ENCODE peak calls at places on chromosomes 4 and X, in seven cellular contexts. One of them, this sample, is unnamed.
A peak's percentile ranks its signal among the peaks of the same experiment; 100 is the strongest.

GRCh38 chrX:42759881-42760280 is 18.1 kb downstream of the PPP1R2C start:
- DNase-seq in left lung: no peak
- DNase-seq in A549: no peak
- DNase-seq in GM13977: no peak
- DNase-seq in PC-3: no peak
- DNase-seq in osteocyte: no peak
- DNase-seq in BE2C: no peak
- DNase-seq in this sample: no peak

GRCh38 chr4:766152-766515 is 59.8 kb downstream of the CPLX1 start:
- DNase-seq in PC-3: peak; percentile 51
- DNase-seq in A549: peak; percentile 29
- DNase-seq in BE2C: no peak
- DNase-seq in left lung: no peak
- DNase-seq in GM13977: no peak
- DNase-seq in osteocyte: no peak
- DNase-seq in this sample: no peak

GRCh38 chrX:10198254-10198653 is 41.5 kb downstream of the CLCN4 start:
- DNase-seq in BE2C: no peak
- DNase-seq in GM13977: no peak
- DNase-seq in A549: no peak
- DNase-seq in osteocyte: no peak
- DNase-seq in left lung: no peak
- DNase-seq in PC-3: no peak
- DNase-seq in this sample: no peak

GRCh38 chr4:158125325-158125724 is 47.5 kb downstream of the GASK1B start:
- DNase-seq in osteocyte: no peak
- DNase-seq in left lung: no peak
- DNase-seq in BE2C: no peak
- DNase-seq in GM13977: no peak
- DNase-seq in A549: no peak
- DNase-seq in PC-3: no peak
- DNase-seq in this sample: no peak

GRCh38 chrX:66912417-66912816 is 273.5 kb upstream of the EDA2R start:
- DNase-seq in GM13977: no peak
- DNase-seq in osteocyte: no peak
- DNase-seq in BE2C: no peak
- DNase-seq in A549: no peak
- DNase-seq in left lung: no peak
- DNase-seq in PC-3: no peak
- DNase-seq in this sample: no peak

GRCh38 chr4:19999331-19999730 is 252.4 kb upstream of the SLIT2 start:
- DNase-seq in left lung: no peak
- DNase-seq in osteocyte: no peak
- DNase-seq in BE2C: no peak
- DNase-seq in GM13977: no peak
- DNase-seq in PC-3: no peak
- DNase-seq in A549: no peak
- DNase-seq in this sample: no peak

GRCh38 chr4:151522790-151523332 is 113.9 kb downstream of the FHIP1A start:
- DNase-seq in GM13977: no peak
- DNase-seq in A549: no peak
- DNase-seq in BE2C: no peak
- DNase-seq in PC-3: peak; percentile 12
- DNase-seq in osteocyte: no peak
- DNase-seq in left lung: no peak
- DNase-seq in this sample: no peak

GRCh38 chrX:65406532-65406931 is 128.1 kb downstream of the LAS1L start:
- DNase-seq in left lung: no peak
- DNase-seq in GM13977: peak; percentile 23
- DNase-seq in BE2C: no peak
- DNase-seq in osteocyte: no peak
- DNase-seq in A549: no peak
- DNase-seq in PC-3: no peak
- DNase-seq in this sample: no peak

GRCh38 chrX:54043696-54044125 is 562 bp downstream of the PHF8 start:
- DNase-seq in A549: no peak
- DNase-seq in osteocyte: peak; percentile 88
- DNase-seq in left lung: peak; percentile 50
- DNase-seq in PC-3: peak; percentile 33
- DNase-seq in BE2C: no peak
- DNase-seq in GM13977: peak; percentile 28
- DNase-seq in this sample: no peak

GRCh38 chr4:91621446-91621845 is 682.3 kb upstream of the GRID2 start:
- DNase-seq in PC-3: peak; percentile 36
- DNase-seq in BE2C: no peak
- DNase-seq in left lung: no peak
- DNase-seq in GM13977: no peak
- DNase-seq in A549: no peak
- DNase-seq in osteocyte: no peak
- DNase-seq in this sample: no peak

GRCh38 chrX:79366888-79367749 is at the start of gene ITM2A:
- DNase-seq in A549: no peak
- DNase-seq in GM13977: peak; percentile 23
- DNase-seq in PC-3: no peak
- DNase-seq in osteocyte: no peak
- DNase-seq in BE2C: peak; percentile 9
- DNase-seq in left lung: peak; percentile 34
- DNase-seq in this sample: no peak

GRCh38 chr4:109434007-109434792 is 585 bp downstream of the SEC24B start:
- DNase-seq in PC-3: peak; percentile 21
- DNase-seq in BE2C: peak; percentile 42
- DNase-seq in left lung: peak; percentile 52
- DNase-seq in A549: peak; percentile 2
- DNase-seq in osteocyte: no peak
- DNase-seq in GM13977: peak; percentile 17
- DNase-seq in this sample: no peak

GRCh38 chr4:85607624-85608023 is 132.7 kb downstream of the ARHGAP24 start:
- DNase-seq in A549: no peak
- DNase-seq in osteocyte: no peak
- DNase-seq in BE2C: no peak
- DNase-seq in left lung: no peak
- DNase-seq in PC-3: no peak
- DNase-seq in GM13977: peak; percentile 4
- DNase-seq in this sample: no peak

GRCh38 chr4:3366893-3367775 is 74.3 kb downstream of the RGS12 start:
- DNase-seq in PC-3: no peak
- DNase-seq in GM13977: no peak
- DNase-seq in left lung: no peak
- DNase-seq in BE2C: no peak
- DNase-seq in osteocyte: no peak
- DNase-seq in A549: no peak
- DNase-seq in this sample: no peak

GRCh38 chrX:47614618-47615017 is 5.0 kb downstream of the SYN1 start:
- DNase-seq in osteocyte: no peak
- DNase-seq in left lung: no peak
- DNase-seq in GM13977: no peak
- DNase-seq in A549: no peak
- DNase-seq in BE2C: no peak
- DNase-seq in PC-3: no peak
- DNase-seq in this sample: no peak

GRCh38 chr4:36288727-36289126 is 7.3 kb downstream of the DTHD1 start:
- DNase-seq in PC-3: peak; percentile 6
- DNase-seq in BE2C: no peak
- DNase-seq in osteocyte: no peak
- DNase-seq in left lung: no peak
- DNase-seq in A549: no peak
- DNase-seq in GM13977: no peak
- DNase-seq in this sample: no peak

GRCh38 chr4:172369471-172369959 is 556.3 kb downstream of the GALNTL6 start:
- DNase-seq in PC-3: no peak
- DNase-seq in osteocyte: no peak
- DNase-seq in GM13977: no peak
- DNase-seq in left lung: no peak
- DNase-seq in A549: no peak
- DNase-seq in BE2C: peak; percentile 7
- DNase-seq in this sample: no peak

GRCh38 chr4:99803702-99804101 is 12.9 kb upstream of the DAPP1 start:
- DNase-seq in osteocyte: no peak
- DNase-seq in GM13977: no peak
- DNase-seq in PC-3: no peak
- DNase-seq in A549: no peak
- DNase-seq in left lung: no peak
- DNase-seq in BE2C: no peak
- DNase-seq in this sample: no peak

GRCh38 chr4:48223633-48224295 is 45.9 kb downstream of the TEC start:
- DNase-seq in PC-3: peak; percentile 90
- DNase-seq in A549: peak; percentile 2
- DNase-seq in GM13977: no peak
- DNase-seq in left lung: no peak
- DNase-seq in BE2C: no peak
- DNase-seq in osteocyte: no peak
- DNase-seq in this sample: no peak

GRCh38 chr4:67460574-67460973 is 84.7 kb downstream of the CENPC start:
- DNase-seq in PC-3: no peak
- DNase-seq in left lung: no peak
- DNase-seq in GM13977: no peak
- DNase-seq in osteocyte: no peak
- DNase-seq in BE2C: no peak
- DNase-seq in A549: no peak
- DNase-seq in this sample: no peak

GRCh38 chr4:17807446-17807845 is 3.1 kb downstream of the DCAF16 start:
- DNase-seq in A549: no peak
- DNase-seq in PC-3: no peak
- DNase-seq in osteocyte: no peak
- DNase-seq in left lung: no peak
- DNase-seq in GM13977: no peak
- DNase-seq in BE2C: no peak
- DNase-seq in this sample: no peak

GRCh38 chrX:23332888-23333821 is 1.5 kb upstream of the PTCHD1 start:
- DNase-seq in PC-3: no peak
- DNase-seq in left lung: no peak
- DNase-seq in BE2C: no peak
- DNase-seq in GM13977: no peak
- DNase-seq in osteocyte: no peak
- DNase-seq in A549: no peak
- DNase-seq in this sample: no peak

GRCh38 chrX:9682456-9682855 is 83.2 kb downstream of the GPR143 start:
- DNase-seq in A549: no peak
- DNase-seq in left lung: no peak
- DNase-seq in BE2C: no peak
- DNase-seq in GM13977: no peak
- DNase-seq in PC-3: peak; percentile 24
- DNase-seq in osteocyte: no peak
- DNase-seq in this sample: no peak

GRCh38 chr4:94621491-94622080 is 136.2 kb upstream of the BMPR1B start:
- DNase-seq in BE2C: peak; percentile 46
- DNase-seq in A549: peak; percentile 57
- DNase-seq in PC-3: peak; percentile 67
- DNase-seq in GM13977: peak; percentile 48
- DNase-seq in left lung: no peak
- DNase-seq in osteocyte: no peak
- DNase-seq in this sample: no peak

GRCh38 chrX:17812763-17813162 is 48.3 kb downstream of the RAI2 start:
- DNase-seq in GM13977: no peak
- DNase-seq in osteocyte: no peak
- DNase-seq in left lung: no peak
- DNase-seq in A549: peak; percentile 9
- DNase-seq in BE2C: peak; percentile 13
- DNase-seq in PC-3: peak; percentile 37
- DNase-seq in this sample: no peak
- TF ChIP-seq CTCF in GM13977: peak; percentile 55
- TF ChIP-seq CTCF in osteocyte: peak; percentile 19
- TF ChIP-seq CTCF in left lung: peak; percentile 37
- TF ChIP-seq CTCF in A549: peak; percentile 23
- TF ChIP-seq CTCF in BE2C: peak; percentile 80
- TF ChIP-seq CTCF in PC-3: peak; percentile 77
- TF ChIP-seq CTCF in this sample: peak; percentile 16

GRCh38 chr4:154416183-154416543 is 75.4 kb downstream of the DCHS2 start:
- DNase-seq in BE2C: peak; percentile 31
- DNase-seq in PC-3: no peak
- DNase-seq in GM13977: no peak
- DNase-seq in osteocyte: no peak
- DNase-seq in A549: peak; percentile 6
- DNase-seq in left lung: no peak
- DNase-seq in this sample: no peak
- TF ChIP-seq CTCF in BE2C: peak; percentile 35
- TF ChIP-seq CTCF in PC-3: peak; percentile 34
- TF ChIP-seq CTCF in GM13977: peak; percentile 27
- TF ChIP-seq CTCF in osteocyte: no peak
- TF ChIP-seq CTCF in A549: peak; percentile 25
- TF ChIP-seq CTCF in left lung: no peak
- TF ChIP-seq CTCF in this sample: no peak

GRCh38 chr4:13910556-13910955 is 283.0 kb upstream of the BOD1L1 start:
- DNase-seq in PC-3: no peak
- DNase-seq in left lung: no peak
- DNase-seq in osteocyte: no peak
- DNase-seq in BE2C: no peak
- DNase-seq in A549: no peak
- DNase-seq in GM13977: no peak
- DNase-seq in this sample: no peak

GRCh38 chr4:13905543-13905942 is 278.0 kb upstream of the BOD1L1 start:
- DNase-seq in PC-3: peak; percentile 72
- DNase-seq in osteocyte: no peak
- DNase-seq in BE2C: no peak
- DNase-seq in A549: peak; percentile 42
- DNase-seq in left lung: no peak
- DNase-seq in GM13977: no peak
- DNase-seq in this sample: no peak

GRCh38 chr4:13908455-13908854 is 280.9 kb upstream of the BOD1L1 start:
- DNase-seq in GM13977: no peak
- DNase-seq in left lung: no peak
- DNase-seq in PC-3: no peak
- DNase-seq in osteocyte: no peak
- DNase-seq in A549: no peak
- DNase-seq in BE2C: no peak
- DNase-seq in this sample: no peak

GRCh38 chr4:13906727-13907126 is 279.2 kb upstream of the BOD1L1 start:
- DNase-seq in BE2C: no peak
- DNase-seq in osteocyte: no peak
- DNase-seq in PC-3: no peak
- DNase-seq in A549: no peak
- DNase-seq in GM13977: no peak
- DNase-seq in left lung: no peak
- DNase-seq in this sample: no peak

DNA sequence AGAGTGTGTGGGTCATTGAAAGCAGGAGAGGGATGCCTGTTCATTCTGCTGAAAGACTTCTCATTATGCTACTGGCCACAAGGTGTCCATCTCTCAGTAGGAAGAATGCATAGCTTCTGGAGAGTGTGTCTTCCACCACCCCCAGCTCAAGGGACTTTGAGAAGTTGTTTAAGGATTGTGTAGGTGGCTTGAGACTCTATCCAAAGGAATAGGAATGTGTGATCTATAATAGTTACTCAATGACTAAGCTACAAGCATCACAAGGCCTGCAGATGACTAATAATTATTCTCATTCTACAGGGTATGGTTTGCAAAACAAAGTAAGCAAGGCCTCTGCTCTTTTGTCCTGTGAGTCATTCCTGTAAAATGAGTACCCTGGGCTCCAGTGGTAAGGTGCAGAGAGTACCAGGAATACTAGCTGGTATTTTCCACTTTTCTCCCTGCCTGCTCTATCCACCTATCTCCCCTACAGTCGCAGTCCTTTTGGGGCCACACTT is 279.8 kb upstream of the BOD1L1 start:
- DNase-seq in BE2C: no peak
- DNase-seq in GM13977: no peak
- DNase-seq in A549: peak; percentile 96
- DNase-seq in osteocyte: no peak
- DNase-seq in left lung: no peak
- DNase-seq in PC-3: peak; percentile 91
- DNase-seq in this sample: peak; percentile 72
- TF ChIP-seq CTCF in BE2C: no peak
- TF ChIP-seq CTCF in GM13977: no peak
- TF ChIP-seq CTCF in A549: peak; percentile 57
- TF ChIP-seq CTCF in osteocyte: peak; percentile 63
- TF ChIP-seq CTCF in left lung: no peak
- TF ChIP-seq CTCF in PC-3: peak; percentile 72
- TF ChIP-seq CTCF in this sample: peak; percentile 30

GRCh38 chr4:129526812-129527211 is 430.9 kb downstream of the C4orf33 start:
- DNase-seq in GM13977: no peak
- DNase-seq in left lung: no peak
- DNase-seq in osteocyte: no peak
- DNase-seq in A549: peak; percentile 29
- DNase-seq in PC-3: peak; percentile 37
- DNase-seq in BE2C: no peak
- DNase-seq in this sample: no peak
- TF ChIP-seq CTCF in GM13977: no peak
- TF ChIP-seq CTCF in left lung: peak; percentile 29
- TF ChIP-seq CTCF in osteocyte: peak; percentile 47
- TF ChIP-seq CTCF in A549: peak; percentile 35
- TF ChIP-seq CTCF in PC-3: peak; percentile 50
- TF ChIP-seq CTCF in BE2C: peak; percentile 58
- TF ChIP-seq CTCF in this sample: no peak

This sample was measured in AG09319.